ENCODE peak calls at places on chromosomes 12 and 14, in ten cellular contexts. L is kidney epithelial cell; Y is GM23248; Z is NCI-H1092 treated with DMSO at 0.1 percent for 48 hours; Q is epithelial cell of prostate; M is naive thymus-derived CD8-positive, alpha-beta T cell; G is endothelial cell; W is DMS153; K is Daoy; P is T47D. S is an unnamed sample.

GRCh38 chr14:65574611-65575010 is 162.1 kb downstream of the FUT8 start:
- DNase-seq in P (no peak), Y (no peak), L (no peak), G (no peak), Q (no peak), K (no peak), W (no peak), Z (no peak), M (no peak), S (no peak)

GRCh38 chr14:59754256-59754655 is 116.3 kb downstream of the RTN1 start:
- DNase-seq in K (no peak), Q (no peak), P (no peak), Y (peak; percentile 25), M (no peak), Z (no peak), G (no peak), L (no peak), W (no peak), S (no peak)

GRCh38 chr12:13126494-13126893 is 23.0 kb upstream of the GSG1 start:
- DNase-seq in Z (no peak), Y (no peak), W (no peak), P (no peak), L (no peak), Q (no peak), K (no peak), M (no peak), G (no peak), S (no peak)

GRCh38 chr12:69655616-69656336 is 43.3 kb downstream of the BEST3 start:
- DNase-seq in Y (peak; percentile 90), K (peak; percentile 58), P (peak; percentile 67), W (no peak), Z (no peak), M (no peak), Q (peak; percentile 24), G (no peak), L (peak; percentile 65), S (no peak)

GRCh38 chr12:96266238-96266637 is 72.1 kb downstream of the ELK3 start:
- DNase-seq in Y (no peak), G (no peak), K (no peak), Q (no peak), W (no peak), L (no peak), M (no peak), P (no peak), Z (no peak), S (no peak)

GRCh38 chr14:28661171-28661772 is 105.3 kb upstream of the FOXG1 start:
- DNase-seq in L (peak; percentile 91), K (peak; percentile 89), Y (peak; percentile 36), Q (no peak), P (no peak), W (peak; percentile 40), Z (no peak), G (no peak), M (no peak), S (no peak)

GRCh38 chr14:79658224-79658623 is 553.1 kb downstream of the DIO2 start:
- DNase-seq in M (no peak), Q (no peak), K (no peak), P (no peak), Z (no peak), Y (no peak), L (no peak), G (no peak), W (no peak), S (no peak)

GRCh38 chr14:104753528-104754212 is 723 bp downstream of the SIVA1 start:
- DNase-seq in W (no peak), Y (peak; percentile 57), G (no peak), M (no peak), Z (no peak), P (no peak), L (no peak), Q (no peak), K (no peak), S (no peak)

GRCh38 chr12:108921946-108922345 is 42.1 kb downstream of the DAO start:
- DNase-seq in Z (no peak), K (no peak), M (no peak), Y (no peak), G (no peak), P (no peak), W (no peak), L (no peak), Q (no peak), S (no peak)

GRCh38 chr14:103863245-103863644 is 15.9 kb upstream of the PPP1R13B start:
- DNase-seq in M (no peak), G (no peak), L (no peak), P (no peak), K (no peak), Q (no peak), Z (no peak), Y (no peak), W (no peak), S (no peak)

GRCh38 chr12:40101747-40102146 is 4.1 kb downstream of the SLC2A13 start:
- DNase-seq in P (no peak), Q (no peak), K (no peak), M (no peak), L (no peak), Y (no peak), Z (no peak), W (no peak), G (no peak), S (no peak)

GRCh38 chr12:47945341-47945728 is 18.1 kb upstream of the TMEM106C start:
- DNase-seq in K (no peak), Z (no peak), Y (peak; percentile 40), P (no peak), W (no peak), M (no peak), G (no peak), L (no peak), Q (no peak), S (no peak)

GRCh38 chr14:74763803-74764531 is 851 bp downstream of the YLPM1 start:
- DNase-seq in G (no peak), K (peak; percentile 24), M (peak; percentile 4), W (no peak), Q (peak; percentile 22), L (no peak), P (peak; percentile 23), Y (peak; percentile 76), Z (no peak), S (no peak)

GRCh38 chr12:20863056-20863455 is 52.6 kb downstream of the SLCO1B3 start:
- DNase-seq in K (no peak), Q (no peak), W (no peak), P (no peak), G (no peak), M (no peak), Z (no peak), Y (no peak), L (no peak), S (no peak)

GRCh38 chr14:99042376-99043257 is 229.4 kb downstream of the BCL11B start:
- DNase-seq in W (no peak), Q (no peak), L (no peak), K (no peak), Y (no peak), Z (no peak), M (no peak), P (no peak), G (no peak), S (no peak)

GRCh38 chr12:109291531-109292341 is 17.3 kb downstream of the FOXN4 start:
- DNase-seq in Z (peak; percentile 93), W (peak; percentile 95), P (no peak), K (peak; percentile 78), Y (peak; percentile 56), L (peak; percentile 14), M (no peak), G (peak; percentile 46), Q (no peak), S (no peak)

GRCh38 chr12:32051511-32052299 is 54.9 kb upstream of the BICD1 start:
- DNase-seq in Z (no peak), L (peak; percentile 98), Q (peak; percentile 97), Y (peak; percentile 95), G (no peak), W (no peak), K (peak; percentile 93), M (no peak), P (no peak), S (no peak)

GRCh38 chr12:90842477-90842876 is 112.5 kb downstream of the CCER1 start:
- DNase-seq in Y (no peak), P (no peak), L (no peak), K (no peak), M (no peak), W (no peak), G (peak; percentile 18), Q (peak; percentile 31), Z (no peak), S (no peak)

GRCh38 chr12:11954181-11954580 is 116.6 kb upstream of the BCL2L14 start:
- DNase-seq in G (no peak), K (no peak), M (no peak), Q (no peak), Z (peak; percentile 53), L (no peak), W (no peak), P (no peak), Y (no peak), S (no peak)

GRCh38 chr14:32896979-32897723 is 41.5 kb upstream of the NPAS3 start:
- DNase-seq in W (no peak), L (no peak), P (peak; percentile 30), Q (no peak), Y (peak; percentile 60), G (no peak), K (peak; percentile 45), M (no peak), Z (no peak), S (no peak)

S was measured in LNCaP clone FGC.